ENCODE peak calls at places on chromosome 19, in four cellular contexts. D is HepG2, R is K562, L is SK-N-SH. Q is an unnamed sample.

GRCh38 chr19:38849746-38850230 is at the start of gene HNRNPL:
- DNase-seq in D (no peak), R (no peak), L (peak; percentile 96), Q (peak; percentile 99)

GRCh38 chr19:18401580-18402112 is 4.2 kb upstream of the LRRC25 start:
- DNase-seq in D (peak; percentile 76), R (peak; percentile 85), L (no peak), Q (no peak)

GRCh38 chr19:11465605-11466004 is 15.2 kb downstream of the ELAVL3 start:
- DNase-seq in D (no peak), R (no peak), L (no peak), Q (peak; percentile 69)

GRCh38 chr19:10718205-10719196 is 622 bp downstream of the DNM2 start:
- DNase-seq in D (no peak), R (peak; percentile 59), L (peak; percentile 70), Q (peak; percentile 38)

GRCh38 chr19:42325896-42326771 is 699 bp downstream of the MEGF8 start:
- DNase-seq in D (no peak), R (peak; percentile 36), L (peak; percentile 62), Q (peak; percentile 52)

GRCh38 chr19:43683905-43684304 is 13.9 kb upstream of the PLAUR start:
- DNase-seq in D (no peak), R (no peak), L (no peak), Q (no peak)

GRCh38 chr19:56678205-56678604 is 6.6 kb upstream of the ZNF835 start:
- DNase-seq in D (no peak), R (no peak), L (no peak), Q (no peak)

GRCh38 chr19:2305974-2306806 is 1.8 kb downstream of the LINGO3 start:
- DNase-seq in D (no peak), R (no peak), L (no peak), Q (no peak)

GRCh38 chr19:5225486-5226345 is 114.9 kb downstream of the PTPRS start:
- DNase-seq in D (peak; percentile 18), R (peak; percentile 54), L (peak; percentile 62), Q (peak; percentile 81)

GRCh38 chr19:35031072-35031881 is 1.0 kb downstream of the SCN1B start:
- DNase-seq in D (no peak), R (peak; percentile 48), L (no peak), Q (peak; percentile 44)

GRCh38 chr19:10285393-10285792 is 1.4 kb upstream of the ICAM4 start:
- DNase-seq in D (no peak), R (peak; percentile 45), L (no peak), Q (no peak)

GRCh38 chr19:37519890-37520289 is 13.2 kb downstream of the ZNF793 start:
- DNase-seq in D (no peak), R (no peak), L (no peak), Q (no peak)

GRCh38 chr19:51703655-51704515 is 10.8 kb downstream of the SPACA6 start:
- DNase-seq in D (peak; percentile 77), R (peak; percentile 97), L (peak; percentile 99), Q (peak; percentile 97)

GRCh38 chr19:6067975-6068374 is 42.3 kb downstream of the RFX2 start:
- DNase-seq in D (no peak), R (no peak), L (no peak), Q (no peak)

GRCh38 chr19:55704494-55705245 is 29.6 kb downstream of the EPN1 start:
- DNase-seq in D (no peak), R (peak; percentile 28), L (no peak), Q (no peak)

GRCh38 chr19:6048808-6049405 is 61.4 kb downstream of the RFX2 start:
- DNase-seq in D (peak; percentile 69), R (peak; percentile 89), L (peak; percentile 91), Q (peak; percentile 78)

GRCh38 chr19:32669205-32669785 is 5.7 kb downstream of the ANKRD27 start:
- DNase-seq in D (no peak), R (no peak), L (no peak), Q (no peak)

GRCh38 chr19:18596752-18597157 is 8.2 kb downstream of the REX1BD start:
- DNase-seq in D (peak; percentile 41), R (peak; percentile 93), L (peak; percentile 89), Q (peak; percentile 90)

DNA sequence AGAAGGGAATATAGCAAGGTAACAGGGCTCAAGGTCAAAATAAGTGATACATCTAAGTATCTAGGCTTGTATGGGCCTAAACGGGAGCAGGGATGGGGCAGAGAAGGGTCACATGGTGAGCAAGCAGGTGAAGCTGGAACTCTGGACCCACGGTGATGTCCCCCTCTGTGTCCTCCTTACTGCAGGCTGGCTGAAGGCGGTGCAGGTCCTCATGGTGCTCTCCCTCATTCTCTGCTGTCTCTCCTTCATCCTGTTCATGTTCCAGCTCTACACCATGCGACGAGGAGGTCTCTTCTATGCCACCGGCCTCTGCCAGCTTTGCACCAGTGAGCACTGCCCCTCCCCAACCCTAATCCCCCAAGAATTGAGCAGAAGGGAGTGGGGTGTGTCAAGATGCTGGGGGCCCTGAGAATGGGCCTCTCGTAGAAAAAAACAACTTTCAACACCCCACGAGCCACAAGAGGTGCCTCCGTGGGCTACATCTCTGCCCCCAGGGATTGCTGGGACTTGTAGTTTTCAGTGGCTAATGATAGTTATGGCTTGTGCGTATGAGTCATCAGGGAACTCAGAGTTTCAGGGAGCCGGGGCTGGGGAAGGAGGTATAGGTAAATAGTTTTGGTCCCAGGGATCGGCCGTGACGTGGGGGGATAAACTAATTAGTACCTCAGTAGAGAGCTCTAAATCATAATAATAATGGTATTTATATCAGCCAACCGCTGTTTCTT is 4.0 kb downstream of the EMP3 start:
- DNase-seq in D (no peak), R (peak; percentile 69), L (no peak), Q (peak; percentile 39)
- TF ChIP-seq FOXJ3 in D (no peak), R (no peak), L (no peak), Q (no peak)

GRCh38 chr19:46955114-46955812 is 64.4 kb upstream of the NPAS1 start:
- DNase-seq in D (peak; percentile 27), R (peak; percentile 58), L (no peak), Q (no peak)
- TF ChIP-seq FOXJ3 in D (no peak), R (no peak), L (no peak), Q (no peak)

GRCh38 chr19:49366110-49366509 is 2.4 kb downstream of the DKKL1 start:
- DNase-seq in D (no peak), R (no peak), L (no peak), Q (no peak)

GRCh38 chr19:49363265-49364082 is at the start of gene DKKL1:
- DNase-seq in D (peak; percentile 96), R (peak; percentile 99), L (peak; percentile 89), Q (peak; percentile 100)

GRCh38 chr19:49362926-49363264 is 679 bp upstream of the TEAD2 start:
- DNase-seq in D (peak; percentile 24), R (no peak), L (peak; percentile 48), Q (peak; percentile 24)

GRCh38 chr19:49362048-49362925 is at the start of gene TEAD2:
- DNase-seq in D (peak; percentile 32), R (peak; percentile 64), L (peak; percentile 69), Q (peak; percentile 84)

GRCh38 chr19:49364083-49364687 is 508 bp downstream of the DKKL1 start:
- DNase-seq in D (no peak), R (no peak), L (no peak), Q (peak; percentile 23)
- TF ChIP-seq FOXJ3 in D (no peak), R (no peak), L (no peak), Q (no peak)

GRCh38 chr19:48627211-48627864 is 8.0 kb downstream of the SPHK2 start:
- DNase-seq in D (peak; percentile 73), R (no peak), L (no peak), Q (no peak)
- TF ChIP-seq FOXJ3 in D (no peak), R (no peak), L (no peak), Q (no peak)

DNA sequence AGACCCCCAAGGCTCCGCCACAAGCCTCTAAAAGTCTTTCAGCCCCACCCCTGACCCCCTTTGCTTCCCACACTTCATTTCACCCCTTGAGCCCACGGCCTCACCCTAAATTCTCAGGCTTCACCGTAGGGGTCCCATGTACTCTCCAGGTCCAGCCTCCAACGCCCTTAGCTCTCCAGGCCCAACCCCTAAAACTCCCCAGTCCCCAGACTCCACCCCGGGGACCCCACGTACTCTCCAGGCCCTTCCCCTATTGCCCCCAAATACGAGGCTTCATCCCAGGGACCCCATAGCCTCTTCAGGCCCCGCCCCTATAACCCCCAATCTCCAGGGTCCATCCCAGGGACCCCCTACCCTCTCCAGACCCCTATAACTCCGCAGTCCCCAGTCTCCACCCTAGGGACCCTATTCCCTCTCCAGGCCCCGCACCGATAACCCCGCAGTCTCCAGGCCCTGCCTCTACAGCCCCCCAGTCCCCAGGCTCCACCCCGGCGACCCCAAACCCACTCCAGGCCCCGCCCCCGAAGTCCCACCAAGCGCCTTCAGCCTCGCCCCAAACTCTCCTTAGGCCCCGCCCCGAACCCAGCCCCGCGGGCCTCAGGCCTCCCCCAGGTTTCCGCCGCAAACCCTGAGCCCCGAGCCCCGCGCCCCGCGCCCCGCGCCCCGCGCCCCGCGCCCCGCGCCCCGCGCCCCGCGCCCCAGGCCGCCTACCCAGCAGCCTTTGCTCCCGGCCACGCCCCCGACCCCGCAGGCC is 567 bp downstream of the MED16 start:
- DNase-seq in D (no peak), R (no peak), L (peak; percentile 82), Q (peak; percentile 56)
- TF ChIP-seq FOXJ3 in D (no peak), R (no peak), L (no peak), Q (no peak)

GRCh38 chr19:16076154-16076957 is at the start of gene TPM4:
- DNase-seq in D (peak; percentile 88), R (peak; percentile 93), L (peak; percentile 86), Q (peak; percentile 89)

GRCh38 chr19:16078759-16079707 is 2.7 kb downstream of the TPM4 start:
- DNase-seq in D (peak; percentile 79), R (peak; percentile 94), L (peak; percentile 68), Q (no peak)

GRCh38 chr19:16078311-16078758 is 2.0 kb downstream of the TPM4 start:
- DNase-seq in D (no peak), R (peak; percentile 37), L (no peak), Q (no peak)

GRCh38 chr19:16075430-16076153 is 703 bp upstream of the TPM4 start:
- DNase-seq in D (no peak), R (no peak), L (no peak), Q (no peak)

GRCh38 chr19:16076958-16077611 is 790 bp downstream of the TPM4 start:
- DNase-seq in D (no peak), R (no peak), L (peak; percentile 70), Q (peak; percentile 68)
- TF ChIP-seq FOXJ3 in D (no peak), R (no peak), L (no peak), Q (no peak)

GRCh38 chr19:3589949-3590348 is 4.7 kb downstream of the GIPC3 start:
- DNase-seq in D (no peak), R (no peak), L (no peak), Q (no peak)

GRCh38 chr19:3585301-3586123 is at the start of gene GIPC3:
- DNase-seq in D (no peak), R (no peak), L (peak; percentile 73), Q (peak; percentile 44)

GRCh38 chr19:3589439-3589838 is 4.2 kb downstream of the GIPC3 start:
- DNase-seq in D (no peak), R (no peak), L (no peak), Q (no peak)

GRCh38 chr19:3586707-3587346 is 1.5 kb downstream of the GIPC3 start:
- DNase-seq in D (no peak), R (no peak), L (no peak), Q (no peak)

GRCh38 chr19:3586124-3586626 is 897 bp downstream of the GIPC3 start:
- DNase-seq in D (no peak), R (peak; percentile 62), L (peak; percentile 89), Q (peak; percentile 77)
- TF ChIP-seq FOXJ3 in D (no peak), R (no peak), L (no peak), Q (no peak)

Q was measured in WTC11.